ENCODE peak calls at places on chromosomes 16 and 17, in nine cellular contexts. One of them, this sample, is unnamed.

GRCh38 chr16:70685938-70686375 is at the start of gene MTSS2:
- DNase-seq in Calu3: peak
- DNase-seq in left ventricle myocardium inferior: peak
- DNase-seq in fibroblast of pulmonary artery: peak
- DNase-seq in cardiac muscle cell: peak
- DNase-seq in GM20000: peak
- DNase-seq in BE2C: peak
- DNase-seq in stomach: peak
- DNase-seq in CD8-positive, alpha-beta T cell: peak
- DNase-seq in this sample: peak

GRCh38 chr17:75688209-75688771 is 21.2 kb downstream of the SAP30BP start:
- DNase-seq in Calu3: no peak
- DNase-seq in left ventricle myocardium inferior: no peak
- DNase-seq in fibroblast of pulmonary artery: peak
- DNase-seq in cardiac muscle cell: no peak
- DNase-seq in GM20000: no peak
- DNase-seq in BE2C: no peak
- DNase-seq in stomach: peak
- DNase-seq in CD8-positive, alpha-beta T cell: no peak
- DNase-seq in this sample: no peak

GRCh38 chr16:86502856-86503748 is 7.2 kb upstream of the FOXF1 start:
- DNase-seq in Calu3: no peak
- DNase-seq in left ventricle myocardium inferior: no peak
- DNase-seq in fibroblast of pulmonary artery: no peak
- DNase-seq in cardiac muscle cell: no peak
- DNase-seq in GM20000: no peak
- DNase-seq in BE2C: no peak
- DNase-seq in stomach: no peak
- DNase-seq in CD8-positive, alpha-beta T cell: no peak
- DNase-seq in this sample: no peak

GRCh38 chr16:68091604-68092261 is 6.6 kb downstream of the NFATC3 start:
- DNase-seq in Calu3: no peak
- DNase-seq in left ventricle myocardium inferior: no peak
- DNase-seq in fibroblast of pulmonary artery: peak
- DNase-seq in cardiac muscle cell: no peak
- DNase-seq in GM20000: no peak
- DNase-seq in BE2C: no peak
- DNase-seq in stomach: no peak
- DNase-seq in CD8-positive, alpha-beta T cell: no peak
- DNase-seq in this sample: no peak

GRCh38 chr17:66677201-66677981 is 157.5 kb upstream of the CACNG5 start:
- DNase-seq in Calu3: no peak
- DNase-seq in left ventricle myocardium inferior: no peak
- DNase-seq in fibroblast of pulmonary artery: peak
- DNase-seq in cardiac muscle cell: no peak
- DNase-seq in GM20000: no peak
- DNase-seq in BE2C: no peak
- DNase-seq in stomach: no peak
- DNase-seq in CD8-positive, alpha-beta T cell: no peak
- DNase-seq in this sample: no peak

GRCh38 chr17:29645516-29646051 is 22.9 kb upstream of the CORO6 start:
- DNase-seq in Calu3: no peak
- DNase-seq in left ventricle myocardium inferior: peak
- DNase-seq in fibroblast of pulmonary artery: peak
- DNase-seq in cardiac muscle cell: no peak
- DNase-seq in GM20000: no peak
- DNase-seq in BE2C: peak
- DNase-seq in stomach: peak
- DNase-seq in CD8-positive, alpha-beta T cell: no peak
- DNase-seq in this sample: no peak

GRCh38 chr16:46830417-46830901 is 521 bp downstream of the C16orf87 start:
- DNase-seq in Calu3: no peak
- DNase-seq in left ventricle myocardium inferior: peak
- DNase-seq in fibroblast of pulmonary artery: peak
- DNase-seq in cardiac muscle cell: peak
- DNase-seq in GM20000: no peak
- DNase-seq in BE2C: peak
- DNase-seq in stomach: peak
- DNase-seq in CD8-positive, alpha-beta T cell: peak
- DNase-seq in this sample: no peak

GRCh38 chr17:78204387-78205123 is 9.5 kb upstream of the BIRC5 start:
- DNase-seq in Calu3: no peak
- DNase-seq in left ventricle myocardium inferior: no peak
- DNase-seq in fibroblast of pulmonary artery: no peak
- DNase-seq in cardiac muscle cell: no peak
- DNase-seq in GM20000: no peak
- DNase-seq in BE2C: no peak
- DNase-seq in stomach: no peak
- DNase-seq in CD8-positive, alpha-beta T cell: no peak
- DNase-seq in this sample: no peak

GRCh38 chr17:46822388-46822921 is 4.0 kb upstream of the WNT3 start:
- DNase-seq in Calu3: peak
- DNase-seq in left ventricle myocardium inferior: no peak
- DNase-seq in fibroblast of pulmonary artery: no peak
- DNase-seq in cardiac muscle cell: no peak
- DNase-seq in GM20000: peak
- DNase-seq in BE2C: no peak
- DNase-seq in stomach: no peak
- DNase-seq in CD8-positive, alpha-beta T cell: no peak
- DNase-seq in this sample: no peak

GRCh38 chr17:1203111-1203966 is 23.6 kb upstream of the ABR start:
- DNase-seq in Calu3: no peak
- DNase-seq in left ventricle myocardium inferior: peak
- DNase-seq in fibroblast of pulmonary artery: peak
- DNase-seq in cardiac muscle cell: peak
- DNase-seq in GM20000: peak
- DNase-seq in BE2C: peak
- DNase-seq in stomach: peak
- DNase-seq in CD8-positive, alpha-beta T cell: peak
- DNase-seq in this sample: peak

GRCh38 chr17:50767030-50767429 is 288 bp downstream of the ANKRD40CL start:
- DNase-seq in Calu3: no peak
- DNase-seq in left ventricle myocardium inferior: no peak
- DNase-seq in fibroblast of pulmonary artery: no peak
- DNase-seq in cardiac muscle cell: no peak
- DNase-seq in GM20000: no peak
- DNase-seq in BE2C: no peak
- DNase-seq in stomach: no peak
- DNase-seq in CD8-positive, alpha-beta T cell: no peak
- DNase-seq in this sample: no peak

GRCh38 chr16:7482596-7483290 is 150.1 kb downstream of the RBFOX1 start:
- DNase-seq in Calu3: no peak
- DNase-seq in left ventricle myocardium inferior: no peak
- DNase-seq in fibroblast of pulmonary artery: no peak
- DNase-seq in cardiac muscle cell: no peak
- DNase-seq in GM20000: no peak
- DNase-seq in BE2C: no peak
- DNase-seq in stomach: no peak
- DNase-seq in CD8-positive, alpha-beta T cell: no peak
- DNase-seq in this sample: no peak

GRCh38 chr17:1490643-1491405 is 1.7 kb downstream of the MYO1C start:
- DNase-seq in Calu3: peak
- DNase-seq in left ventricle myocardium inferior: peak
- DNase-seq in fibroblast of pulmonary artery: no peak
- DNase-seq in cardiac muscle cell: peak
- DNase-seq in GM20000: peak
- DNase-seq in BE2C: peak
- DNase-seq in stomach: peak
- DNase-seq in CD8-positive, alpha-beta T cell: peak
- DNase-seq in this sample: peak

GRCh38 chr17:67639997-67640396 is 77.7 kb upstream of the NOL11 start:
- DNase-seq in Calu3: no peak
- DNase-seq in left ventricle myocardium inferior: no peak
- DNase-seq in fibroblast of pulmonary artery: no peak
- DNase-seq in cardiac muscle cell: no peak
- DNase-seq in GM20000: no peak
- DNase-seq in BE2C: no peak
- DNase-seq in stomach: no peak
- DNase-seq in CD8-positive, alpha-beta T cell: no peak
- DNase-seq in this sample: no peak

GRCh38 chr16:50868577-50868976 is 126.7 kb downstream of the CYLD start:
- DNase-seq in Calu3: no peak
- DNase-seq in left ventricle myocardium inferior: no peak
- DNase-seq in fibroblast of pulmonary artery: no peak
- DNase-seq in cardiac muscle cell: no peak
- DNase-seq in GM20000: no peak
- DNase-seq in BE2C: no peak
- DNase-seq in stomach: no peak
- DNase-seq in CD8-positive, alpha-beta T cell: no peak
- DNase-seq in this sample: no peak

GRCh38 chr17:16887523-16888095 is 84.3 kb downstream of the TNFRSF13B start:
- DNase-seq in Calu3: no peak
- DNase-seq in left ventricle myocardium inferior: no peak
- DNase-seq in fibroblast of pulmonary artery: no peak
- DNase-seq in cardiac muscle cell: no peak
- DNase-seq in GM20000: no peak
- DNase-seq in BE2C: no peak
- DNase-seq in stomach: no peak
- DNase-seq in CD8-positive, alpha-beta T cell: no peak
- DNase-seq in this sample: no peak

DNA sequence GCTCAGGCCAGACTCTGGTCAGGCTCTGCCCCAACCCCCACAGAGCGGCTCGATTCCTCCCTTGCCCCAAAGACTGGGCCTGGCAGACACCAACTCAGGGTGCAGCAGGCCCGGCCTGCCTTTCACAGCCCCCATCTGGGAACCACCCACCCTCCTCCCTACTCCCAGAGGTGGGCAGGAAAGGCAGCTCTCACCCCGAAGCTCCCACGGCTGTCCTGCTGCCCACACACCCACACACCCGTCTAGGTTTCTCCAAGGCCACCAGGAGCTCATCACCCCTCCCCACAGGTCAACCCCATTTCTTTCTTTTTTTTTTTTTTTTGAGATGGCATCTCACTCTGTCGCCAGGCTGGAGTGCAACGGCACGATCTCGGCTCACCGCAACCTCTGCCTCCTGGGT is 3.8 kb downstream of the CEP131 start:
- DNase-seq in Calu3: no peak
- DNase-seq in left ventricle myocardium inferior: no peak
- DNase-seq in fibroblast of pulmonary artery: no peak
- DNase-seq in cardiac muscle cell: no peak
- DNase-seq in GM20000: no peak
- DNase-seq in BE2C: no peak
- DNase-seq in stomach: no peak
- DNase-seq in CD8-positive, alpha-beta T cell: no peak
- DNase-seq in this sample: no peak
- TF ChIP-seq CTCF in Calu3: no peak
- TF ChIP-seq CTCF in left ventricle myocardium inferior: no peak
- TF ChIP-seq CTCF in fibroblast of pulmonary artery: no peak
- TF ChIP-seq CTCF in cardiac muscle cell: no peak
- TF ChIP-seq CTCF in GM20000: no peak
- TF ChIP-seq CTCF in BE2C: no peak
- TF ChIP-seq CTCF in stomach: no peak
- TF ChIP-seq CTCF in CD8-positive, alpha-beta T cell: no peak
- TF ChIP-seq CTCF in this sample: no peak

GRCh38 chr17:55161935-55162555 is 102.7 kb upstream of the HLF start:
- DNase-seq in Calu3: no peak
- DNase-seq in left ventricle myocardium inferior: no peak
- DNase-seq in fibroblast of pulmonary artery: peak
- DNase-seq in cardiac muscle cell: no peak
- DNase-seq in GM20000: no peak
- DNase-seq in BE2C: no peak
- DNase-seq in stomach: no peak
- DNase-seq in CD8-positive, alpha-beta T cell: no peak
- DNase-seq in this sample: no peak
- TF ChIP-seq CTCF in Calu3: no peak
- TF ChIP-seq CTCF in left ventricle myocardium inferior: no peak
- TF ChIP-seq CTCF in fibroblast of pulmonary artery: no peak
- TF ChIP-seq CTCF in cardiac muscle cell: no peak
- TF ChIP-seq CTCF in GM20000: no peak
- TF ChIP-seq CTCF in BE2C: no peak
- TF ChIP-seq CTCF in stomach: no peak
- TF ChIP-seq CTCF in CD8-positive, alpha-beta T cell: no peak
- TF ChIP-seq CTCF in this sample: no peak

GRCh38 chr16:22120440-22120839 is 28.1 kb downstream of the VWA3A start:
- DNase-seq in Calu3: no peak
- DNase-seq in left ventricle myocardium inferior: no peak
- DNase-seq in fibroblast of pulmonary artery: no peak
- DNase-seq in cardiac muscle cell: peak
- DNase-seq in GM20000: no peak
- DNase-seq in BE2C: no peak
- DNase-seq in stomach: no peak
- DNase-seq in CD8-positive, alpha-beta T cell: no peak
- DNase-seq in this sample: no peak
- TF ChIP-seq CTCF in Calu3: no peak
- TF ChIP-seq CTCF in left ventricle myocardium inferior: no peak
- TF ChIP-seq CTCF in fibroblast of pulmonary artery: no peak
- TF ChIP-seq CTCF in cardiac muscle cell: no peak
- TF ChIP-seq CTCF in GM20000: no peak
- TF ChIP-seq CTCF in BE2C: no peak
- TF ChIP-seq CTCF in stomach: no peak
- TF ChIP-seq CTCF in CD8-positive, alpha-beta T cell: no peak
- TF ChIP-seq CTCF in this sample: no peak

GRCh38 chr17:40800381-40800780 is 622 bp upstream of the KRT28 start:
- DNase-seq in Calu3: no peak
- DNase-seq in left ventricle myocardium inferior: no peak
- DNase-seq in fibroblast of pulmonary artery: no peak
- DNase-seq in cardiac muscle cell: no peak
- DNase-seq in GM20000: no peak
- DNase-seq in BE2C: no peak
- DNase-seq in stomach: no peak
- DNase-seq in CD8-positive, alpha-beta T cell: no peak
- DNase-seq in this sample: no peak

GRCh38 chr17:40806131-40806530 is 6.4 kb upstream of the KRT28 start:
- DNase-seq in Calu3: no peak
- DNase-seq in left ventricle myocardium inferior: no peak
- DNase-seq in fibroblast of pulmonary artery: peak
- DNase-seq in cardiac muscle cell: no peak
- DNase-seq in GM20000: no peak
- DNase-seq in BE2C: no peak
- DNase-seq in stomach: no peak
- DNase-seq in CD8-positive, alpha-beta T cell: no peak
- DNase-seq in this sample: no peak

GRCh38 chr17:40799859-40800258 is at the start of gene KRT28:
- DNase-seq in Calu3: no peak
- DNase-seq in left ventricle myocardium inferior: no peak
- DNase-seq in fibroblast of pulmonary artery: no peak
- DNase-seq in cardiac muscle cell: no peak
- DNase-seq in GM20000: no peak
- DNase-seq in BE2C: no peak
- DNase-seq in stomach: no peak
- DNase-seq in CD8-positive, alpha-beta T cell: no peak
- DNase-seq in this sample: no peak

GRCh38 chr17:40801157-40801556 is 1.4 kb upstream of the KRT28 start:
- DNase-seq in Calu3: no peak
- DNase-seq in left ventricle myocardium inferior: no peak
- DNase-seq in fibroblast of pulmonary artery: no peak
- DNase-seq in cardiac muscle cell: no peak
- DNase-seq in GM20000: no peak
- DNase-seq in BE2C: no peak
- DNase-seq in stomach: no peak
- DNase-seq in CD8-positive, alpha-beta T cell: no peak
- DNase-seq in this sample: no peak

DNA sequence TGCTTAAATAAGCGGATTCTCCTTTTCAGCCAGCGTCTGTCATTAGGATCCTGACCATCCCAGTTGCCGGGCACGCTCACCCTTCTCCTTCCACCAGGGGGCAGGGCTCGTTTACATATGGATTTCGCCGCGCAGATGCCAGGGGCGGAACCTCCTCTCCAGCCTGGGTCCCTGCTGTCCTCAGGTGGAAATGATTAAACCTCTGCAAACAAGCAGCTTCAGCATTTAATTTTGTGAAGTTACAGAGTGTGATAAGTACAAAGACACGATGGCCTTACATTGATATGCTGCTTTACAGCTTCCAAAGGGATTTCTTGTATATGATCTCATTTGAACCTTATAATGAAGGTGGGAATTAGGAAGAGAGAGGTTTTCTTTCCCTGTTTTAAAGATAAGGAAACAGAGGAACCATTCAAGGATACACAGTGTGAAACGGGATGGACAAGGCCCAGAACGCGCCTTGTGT is 3.9 kb upstream of the KRT28 start:
- DNase-seq in Calu3: peak
- DNase-seq in left ventricle myocardium inferior: peak
- DNase-seq in fibroblast of pulmonary artery: peak
- DNase-seq in cardiac muscle cell: peak
- DNase-seq in GM20000: peak
- DNase-seq in BE2C: peak
- DNase-seq in stomach: peak
- DNase-seq in CD8-positive, alpha-beta T cell: peak
- DNase-seq in this sample: peak
- TF ChIP-seq CTCF in Calu3: peak
- TF ChIP-seq CTCF in left ventricle myocardium inferior: peak
- TF ChIP-seq CTCF in fibroblast of pulmonary artery: peak
- TF ChIP-seq CTCF in cardiac muscle cell: peak
- TF ChIP-seq CTCF in GM20000: peak
- TF ChIP-seq CTCF in BE2C: peak
- TF ChIP-seq CTCF in stomach: no peak
- TF ChIP-seq CTCF in CD8-positive, alpha-beta T cell: peak
- TF ChIP-seq CTCF in this sample: peak